ENCODE peak calls at places on chromosomes 3 and 15, in four cellular contexts. One of them, this sample, is unnamed.

GRCh38 chr3:81485444-81485865 is 276.0 kb downstream of the GBE1 start:
- DNase-seq in heart left ventricle: no peak
- DNase-seq in CD8-positive, alpha-beta memory T cell: no peak
- DNase-seq in A673: no peak
- DNase-seq in this sample: peak; percentile 21

GRCh38 chr15:40085225-40085624 is 23.5 kb downstream of the BMF start:
- DNase-seq in A673: no peak
- DNase-seq in heart left ventricle: no peak
- DNase-seq in CD8-positive, alpha-beta memory T cell: no peak
- DNase-seq in this sample: no peak

GRCh38 chr3:42886294-42886822 is 10.7 kb upstream of the CYP8B1 start:
- DNase-seq in CD8-positive, alpha-beta memory T cell: no peak
- DNase-seq in heart left ventricle: no peak
- DNase-seq in A673: no peak
- DNase-seq in this sample: no peak

GRCh38 chr15:59400103-59400813 is 27.6 kb upstream of the MYO1E start:
- DNase-seq in heart left ventricle: no peak
- DNase-seq in A673: no peak
- DNase-seq in CD8-positive, alpha-beta memory T cell: no peak
- DNase-seq in this sample: no peak

GRCh38 chr3:67106874-67107273 is 108.8 kb downstream of the KBTBD8 start:
- DNase-seq in CD8-positive, alpha-beta memory T cell: no peak
- DNase-seq in heart left ventricle: no peak
- DNase-seq in A673: no peak
- DNase-seq in this sample: no peak

GRCh38 chr3:171380084-171380483 is 80.1 kb downstream of the TNIK start:
- DNase-seq in A673: no peak
- DNase-seq in heart left ventricle: no peak
- DNase-seq in CD8-positive, alpha-beta memory T cell: no peak
- DNase-seq in this sample: no peak

GRCh38 chr3:46271209-46271608 is 28.9 kb downstream of the CCR3 start:
- DNase-seq in CD8-positive, alpha-beta memory T cell: no peak
- DNase-seq in A673: no peak
- DNase-seq in heart left ventricle: no peak
- DNase-seq in this sample: no peak

GRCh38 chr15:72590427-72590826 is 64.1 kb upstream of the GOLGA6B start:
- DNase-seq in CD8-positive, alpha-beta memory T cell: no peak
- DNase-seq in A673: no peak
- DNase-seq in heart left ventricle: no peak
- DNase-seq in this sample: no peak

GRCh38 chr3:48130321-48130881 is 57.8 kb downstream of the CDC25A start:
- DNase-seq in heart left ventricle: peak; percentile 90
- DNase-seq in CD8-positive, alpha-beta memory T cell: no peak
- DNase-seq in A673: peak; percentile 25
- DNase-seq in this sample: peak; percentile 72

GRCh38 chr15:66854012-66854965 is 152.3 kb downstream of the SMAD6 start:
- DNase-seq in CD8-positive, alpha-beta memory T cell: no peak
- DNase-seq in A673: no peak
- DNase-seq in heart left ventricle: peak; percentile 14
- DNase-seq in this sample: no peak

GRCh38 chr15:61295239-61295638 is 66.1 kb upstream of the RORA start:
- DNase-seq in heart left ventricle: no peak
- DNase-seq in A673: no peak
- DNase-seq in CD8-positive, alpha-beta memory T cell: no peak
- DNase-seq in this sample: no peak

GRCh38 chr15:65333863-65334262 is 29.4 kb downstream of the RNU5B-1 start:
- DNase-seq in A673: no peak
- DNase-seq in CD8-positive, alpha-beta memory T cell: no peak
- DNase-seq in heart left ventricle: no peak
- DNase-seq in this sample: no peak

GRCh38 chr3:154818676-154819255 is 261.4 kb upstream of the MME start:
- DNase-seq in CD8-positive, alpha-beta memory T cell: no peak
- DNase-seq in A673: no peak
- DNase-seq in heart left ventricle: no peak
- DNase-seq in this sample: no peak

GRCh38 chr3:56269755-56270154 is 198.5 kb downstream of the ERC2 start:
- DNase-seq in CD8-positive, alpha-beta memory T cell: no peak
- DNase-seq in heart left ventricle: peak; percentile 24
- DNase-seq in A673: no peak
- DNase-seq in this sample: no peak

GRCh38 chr15:71595846-71596553 is 214.4 kb upstream of the NR2E3 start:
- DNase-seq in CD8-positive, alpha-beta memory T cell: no peak
- DNase-seq in A673: no peak
- DNase-seq in heart left ventricle: no peak
- DNase-seq in this sample: no peak

GRCh38 chr3:194879126-194879887 is 193.6 kb downstream of the FAM43A start:
- DNase-seq in heart left ventricle: peak; percentile 44
- DNase-seq in CD8-positive, alpha-beta memory T cell: no peak
- DNase-seq in A673: no peak
- DNase-seq in this sample: no peak

GRCh38 chr15:101020451-101020850 is 101.3 kb downstream of the LRRK1 start:
- DNase-seq in CD8-positive, alpha-beta memory T cell: no peak
- DNase-seq in heart left ventricle: no peak
- DNase-seq in A673: no peak
- DNase-seq in this sample: no peak

GRCh38 chr3:197593046-197593380 is 37.2 kb upstream of the BDH1 start:
- DNase-seq in heart left ventricle: no peak
- DNase-seq in CD8-positive, alpha-beta memory T cell: no peak
- DNase-seq in A673: no peak
- DNase-seq in this sample: no peak

GRCh38 chr15:86906406-86906805 is 826.7 kb downstream of the AGBL1 start:
- DNase-seq in A673: no peak
- DNase-seq in CD8-positive, alpha-beta memory T cell: no peak
- DNase-seq in heart left ventricle: no peak
- DNase-seq in this sample: no peak

GRCh38 chr3:164364111-164364510 is 714.2 kb downstream of the SI start:
- DNase-seq in A673: no peak
- DNase-seq in CD8-positive, alpha-beta memory T cell: no peak
- DNase-seq in heart left ventricle: no peak
- DNase-seq in this sample: no peak

GRCh38 chr15:81182031-81182745 is 14.5 kb upstream of the IL16 start:
- DNase-seq in heart left ventricle: no peak
- DNase-seq in A673: no peak
- DNase-seq in CD8-positive, alpha-beta memory T cell: no peak
- DNase-seq in this sample: no peak

GRCh38 chr3:54159917-54160316 is 37.6 kb downstream of the CACNA2D3 start:
- DNase-seq in A673: no peak
- DNase-seq in heart left ventricle: no peak
- DNase-seq in CD8-positive, alpha-beta memory T cell: no peak
- DNase-seq in this sample: no peak

GRCh38 chr3:54157860-54158259 is 35.5 kb downstream of the CACNA2D3 start:
- DNase-seq in CD8-positive, alpha-beta memory T cell: no peak
- DNase-seq in heart left ventricle: no peak
- DNase-seq in A673: no peak
- DNase-seq in this sample: no peak
- H3K4me3 ChIP-seq in CD8-positive, alpha-beta memory T cell: no peak overlapping the region
- H3K4me3 ChIP-seq in heart left ventricle: no peak overlapping the region
- H3K4me3 ChIP-seq in A673: no peak overlapping the region
- H3K4me3 ChIP-seq in this sample: no peak overlapping the region

GRCh38 chr3:186152361-186152798 is 43.5 kb upstream of the ETV5 start:
- DNase-seq in CD8-positive, alpha-beta memory T cell: no peak
- DNase-seq in A673: no peak
- DNase-seq in heart left ventricle: no peak
- DNase-seq in this sample: no peak
- H3K27ac ChIP-seq in CD8-positive, alpha-beta memory T cell: no peak overlapping the region
- H3K27ac ChIP-seq in A673: no peak overlapping the region
- H3K27ac ChIP-seq in heart left ventricle: no peak overlapping the region
- H3K27ac ChIP-seq in this sample: no peak overlapping the region

DNA sequence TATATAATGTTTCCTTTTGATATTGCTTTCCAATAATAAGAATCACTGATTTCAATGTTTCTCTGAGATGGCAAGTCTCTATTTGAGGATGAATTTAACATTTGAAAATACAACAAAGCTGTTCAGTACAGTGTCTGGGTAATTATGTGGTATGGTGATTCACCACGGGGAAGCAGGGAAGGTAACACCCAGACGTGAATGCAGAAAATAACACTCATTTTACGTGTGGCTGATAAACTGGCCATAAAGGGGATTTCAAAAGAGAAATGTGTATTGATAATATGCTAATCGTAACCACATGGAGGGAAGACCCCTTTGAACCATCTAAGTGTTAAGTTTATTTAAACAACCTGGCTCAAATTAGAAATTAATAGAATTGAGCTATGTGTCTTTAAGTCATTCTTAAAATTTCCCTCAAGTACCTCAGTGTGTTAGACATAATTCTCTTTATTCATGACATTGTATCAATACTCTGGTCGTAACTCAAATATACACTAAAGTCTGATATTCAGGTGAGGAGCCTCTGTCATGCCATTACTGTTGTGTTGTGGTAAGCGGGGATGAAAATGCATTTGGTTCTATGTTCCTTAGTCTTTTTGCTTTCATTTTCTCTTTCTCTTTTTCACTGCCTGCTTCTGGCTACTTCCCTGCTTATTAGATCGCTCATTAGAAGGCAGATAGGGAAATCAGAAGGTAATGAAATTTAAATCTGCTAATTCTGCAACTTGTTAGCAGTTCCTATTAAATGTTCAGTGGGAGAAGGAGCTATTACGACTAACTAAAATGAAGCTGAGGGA is 344.8 kb downstream of the GRM7 start:
- DNase-seq in CD8-positive, alpha-beta memory T cell: no peak
- DNase-seq in A673: no peak
- DNase-seq in heart left ventricle: no peak
- DNase-seq in this sample: no peak
- H3K4me3 ChIP-seq in CD8-positive, alpha-beta memory T cell: no peak overlapping the region
- H3K4me3 ChIP-seq in A673: no peak overlapping the region
- H3K4me3 ChIP-seq in heart left ventricle: peak overlapping the region; percentile 3
- H3K4me3 ChIP-seq in this sample: no peak overlapping the region

DNA sequence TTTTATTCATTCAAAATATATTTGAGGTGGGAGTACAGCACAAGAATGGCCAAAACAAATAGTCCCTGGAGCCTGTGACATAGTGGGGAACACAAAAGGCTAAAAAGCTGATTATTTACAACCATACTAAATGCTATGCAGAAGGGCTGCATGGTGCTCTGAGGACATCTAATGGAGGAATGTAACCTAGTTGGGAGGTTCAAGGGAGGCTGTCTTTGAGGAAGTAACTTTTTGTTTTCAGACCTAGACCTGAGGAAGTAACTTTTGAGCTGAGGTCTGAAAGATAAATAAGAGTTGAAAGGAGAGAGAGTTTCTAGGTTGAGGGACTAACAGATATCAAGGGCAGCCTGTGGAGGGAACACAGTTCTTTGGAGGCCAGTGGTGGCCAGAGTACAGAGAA is 34.8 kb upstream of the RASA2 start:
- DNase-seq in CD8-positive, alpha-beta memory T cell: no peak
- DNase-seq in heart left ventricle: no peak
- DNase-seq in A673: peak; percentile 70
- DNase-seq in this sample: no peak
- H3K27ac ChIP-seq in CD8-positive, alpha-beta memory T cell: peak overlapping the region; percentile 13
- H3K27ac ChIP-seq in heart left ventricle: no peak overlapping the region
- H3K27ac ChIP-seq in A673: no peak overlapping the region
- H3K27ac ChIP-seq in this sample: no peak overlapping the region

GRCh38 chr3:187974857-187975257 is 179.1 kb upstream of the LPP start:
- DNase-seq in CD8-positive, alpha-beta memory T cell: no peak
- DNase-seq in heart left ventricle: no peak
- DNase-seq in A673: peak; percentile 11
- DNase-seq in this sample: no peak
- H3K4me3 ChIP-seq in CD8-positive, alpha-beta memory T cell: peak overlapping the region; percentile 29
- H3K4me3 ChIP-seq in heart left ventricle: no peak overlapping the region
- H3K4me3 ChIP-seq in A673: no peak overlapping the region
- H3K4me3 ChIP-seq in this sample: no peak overlapping the region

This sample was measured in AG04450.